ENCODE peak calls at places on chromosomes 12 and 14, in five cellular contexts. Y, B, R, S and D are unnamed samples.

GRCh38 chr12:66107451-66107915 is 23.1 kb downstream of the LLPH start:
- DNase-seq in B (peak; percentile 93), S (peak; percentile 70), R (peak; percentile 93), Y (peak; percentile 56), D (peak; percentile 75)

GRCh38 chr12:83471341-83471740 is 784.6 kb downstream of the TMTC2 start:
- DNase-seq in Y (no peak), S (no peak), B (no peak), R (no peak), D (no peak)

GRCh38 chr12:132766380-132767085 is 4.9 kb upstream of the ANKLE2 start:
- DNase-seq in Y (no peak), R (no peak), S (no peak), B (no peak), D (no peak)

GRCh38 chr14:52272375-52272774 is 4.9 kb downstream of the PTGDR start:
- DNase-seq in B (peak; percentile 29), S (peak; percentile 50), Y (no peak), R (no peak), D (no peak)

GRCh38 chr12:11963841-11964471 is 106.8 kb upstream of the BCL2L14 start:
- DNase-seq in Y (no peak), B (no peak), S (no peak), R (no peak), D (no peak)

GRCh38 chr12:18422849-18423248 is 161.5 kb downstream of the PIK3C2G start:
- DNase-seq in Y (no peak), S (no peak), R (no peak), B (no peak), D (no peak)

GRCh38 chr12:112275211-112275610 is 107.0 kb downstream of the HECTD4 start:
- DNase-seq in S (no peak), R (no peak), Y (no peak), B (no peak), D (no peak)

GRCh38 chr14:49988080-49988990 is 95.5 kb downstream of the ARF6 start:
- DNase-seq in Y (no peak), B (no peak), R (no peak), S (no peak), D (no peak)

GRCh38 chr12:63351370-63351769 is 200.4 kb upstream of the AVPR1A start:
- DNase-seq in R (no peak), Y (no peak), B (no peak), S (no peak), D (no peak)

GRCh38 chr14:65336191-65336591 is 76.3 kb upstream of the FUT8 start:
- DNase-seq in B (no peak), R (no peak), S (no peak), Y (no peak), D (no peak)

GRCh38 chr14:85038526-85038925 is 491.4 kb upstream of the FLRT2 start:
- DNase-seq in Y (no peak), S (no peak), B (no peak), R (no peak), D (no peak)

GRCh38 chr12:69733638-69734037 is 5.0 kb upstream of the RAB3IP start:
- DNase-seq in Y (no peak), S (no peak), B (no peak), R (no peak), D (no peak)

DNA sequence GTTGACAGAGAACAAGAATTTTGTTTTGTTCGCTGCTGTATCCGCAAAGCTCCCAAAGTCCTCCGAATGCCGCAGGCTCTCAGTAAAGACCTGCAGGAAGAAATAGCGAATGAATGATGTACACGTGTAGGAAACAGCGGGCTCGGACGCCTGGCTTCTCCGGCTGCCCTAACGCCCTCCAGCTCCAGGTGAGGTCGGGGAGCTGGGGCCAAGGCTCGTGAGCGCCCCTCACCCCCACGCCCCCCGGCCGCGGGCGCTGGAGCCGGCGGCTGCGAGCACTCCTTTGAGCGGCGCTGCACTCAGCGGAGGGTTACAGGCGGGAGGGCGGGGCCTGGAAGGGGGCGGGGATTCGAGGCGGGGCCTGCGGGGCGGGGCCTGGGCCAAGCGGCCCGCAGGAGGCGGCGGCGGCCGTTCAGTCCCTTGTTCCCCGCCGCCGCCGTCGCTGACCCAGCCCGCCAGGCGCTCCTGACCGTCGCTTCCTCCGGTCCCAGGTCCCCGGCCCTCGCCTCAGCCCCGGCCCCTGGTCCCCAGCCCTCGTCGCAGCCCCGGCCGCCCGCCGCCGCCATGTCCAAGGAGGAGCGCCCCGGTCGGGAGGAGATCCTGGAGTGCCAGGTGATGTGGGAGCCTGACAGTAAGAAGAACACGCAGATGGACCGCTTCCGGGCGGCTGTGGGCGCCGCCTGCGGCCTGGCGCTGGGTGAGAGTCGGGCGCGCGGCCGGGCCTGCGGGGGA is at the start of gene AACS:
- DNase-seq in B (peak; percentile 45), R (peak; percentile 49), S (peak; percentile 87), Y (no peak), D (peak; percentile 97)
- TF ChIP-seq POLR2A in B (peak; percentile 0), R (peak; percentile 82), S (peak; percentile 62), Y (peak; percentile 90), D (peak; percentile 58)

GRCh38 chr14:30445852-30446251 is 113.1 kb upstream of the G2E3 start:
- DNase-seq in Y (no peak), R (no peak), B (no peak), S (no peak), D (no peak)
- TF ChIP-seq SRF in Y (no peak), R (no peak), B (no peak), S (no peak), D (no peak)

GRCh38 chr12:106957617-106958016 is 1.9 kb downstream of the TMEM263 start:
- DNase-seq in B (no peak), Y (no peak), R (no peak), S (no peak), D (no peak)

GRCh38 chr12:106954462-106955376 is 988 bp upstream of the TMEM263 start:
- DNase-seq in R (no peak), S (peak; percentile 52), Y (no peak), B (no peak), D (peak; percentile 46)

GRCh38 chr12:106953352-106954260 is 2.1 kb upstream of the TMEM263 start:
- DNase-seq in B (no peak), Y (no peak), S (no peak), R (no peak), D (no peak)

GRCh38 chr12:106955377-106956047 is at the start of gene TMEM263:
- DNase-seq in S (peak; percentile 93), R (peak; percentile 91), Y (peak; percentile 83), B (peak; percentile 45), D (peak; percentile 96)

GRCh38 chr12:106956048-106956935 is 585 bp downstream of the TMEM263 start:
- DNase-seq in B (peak; percentile 73), Y (peak; percentile 15), S (peak; percentile 84), R (peak; percentile 87), D (peak; percentile 67)
- TF ChIP-seq POLR2A in B (no peak), Y (peak; percentile 42), S (no peak), R (peak; percentile 85), D (peak; percentile 50)

GRCh38 chr12:53380104-53380796 is at the start of gene SP1:
- DNase-seq in S (peak; percentile 98), B (peak; percentile 82), Y (peak; percentile 62), R (peak; percentile 76), D (peak; percentile 92)

GRCh38 chr12:53379389-53380103 is 430 bp upstream of the SP1 start:
- DNase-seq in Y (peak; percentile 100), B (peak; percentile 100), R (peak; percentile 100), S (peak; percentile 86), D (peak; percentile 100)

GRCh38 chr12:53383258-53383657 is 3.3 kb downstream of the SP1 start:
- DNase-seq in Y (no peak), B (no peak), S (no peak), R (no peak), D (no peak)

GRCh38 chr12:53380797-53381738 is 1.1 kb downstream of the SP1 start:
- DNase-seq in Y (no peak), R (no peak), B (no peak), S (peak; percentile 48), D (no peak)

GRCh38 chr12:53381739-53382630 is 2.0 kb downstream of the SP1 start:
- DNase-seq in Y (peak; percentile 63), B (no peak), R (peak; percentile 56), S (peak; percentile 56), D (peak; percentile 77)
- TF ChIP-seq SRF in Y (no peak), B (no peak), R (no peak), S (no peak), D (no peak)

DNA sequence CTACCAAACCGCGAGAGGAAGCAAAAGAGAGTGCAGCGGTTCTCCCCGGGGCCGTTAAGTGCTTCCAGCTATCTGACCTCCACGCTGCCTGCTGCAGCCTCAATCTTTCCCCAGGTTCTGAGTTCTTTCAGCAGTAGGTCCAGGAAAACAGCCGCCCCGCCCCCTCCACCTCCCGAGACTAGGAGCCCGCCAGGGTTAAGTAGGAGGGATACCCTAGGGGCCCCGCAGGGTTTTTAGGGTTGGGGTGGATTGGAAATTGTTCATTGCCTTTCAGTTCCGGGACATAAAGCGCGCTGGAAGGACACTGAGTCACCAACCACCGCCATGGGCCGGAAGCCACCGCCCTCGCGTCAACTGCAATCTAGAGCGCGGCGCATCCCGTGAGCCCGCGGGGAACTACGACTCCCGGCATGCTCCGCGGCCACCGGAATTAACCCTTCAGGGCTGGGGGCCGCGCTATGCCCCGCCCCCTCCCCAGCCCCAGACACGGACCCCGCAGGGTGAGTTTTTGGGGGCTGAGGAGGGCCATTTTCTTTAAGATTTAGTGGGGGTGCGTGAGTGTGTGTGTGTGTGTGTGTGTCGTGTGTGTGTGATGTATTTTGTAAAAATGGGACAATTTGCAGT is at the start of gene MYL6B:
- DNase-seq in Y (peak; percentile 66), R (peak; percentile 83), B (peak; percentile 81), S (peak; percentile 91), D (peak; percentile 97)
- TF ChIP-seq POLR2A in Y (peak; percentile 93), R (peak; percentile 81), B (no peak), S (peak; percentile 59), D (peak; percentile 89)

DNA sequence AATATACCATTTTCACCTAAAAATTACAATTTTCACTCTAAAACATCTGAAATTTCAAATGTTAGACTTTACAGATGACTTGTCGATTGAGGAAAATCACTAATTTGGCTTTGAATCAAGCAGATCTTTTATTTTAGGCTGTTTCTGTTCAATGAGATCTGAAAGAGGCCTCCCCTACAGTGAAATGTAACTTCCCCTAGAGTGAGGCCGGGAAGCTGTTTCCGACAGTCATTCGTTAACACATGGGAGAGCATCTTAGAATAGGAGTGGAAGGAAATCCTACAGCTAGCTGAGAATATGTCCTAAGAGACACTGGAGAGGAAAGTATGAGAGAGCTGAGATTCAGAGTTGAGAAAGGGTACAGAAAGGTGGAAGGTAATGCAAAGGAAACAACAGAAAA is 5.7 kb upstream of the C14orf93 start:
- DNase-seq in Y (no peak), S (no peak), R (no peak), B (no peak), D (no peak)
- TF ChIP-seq SRF in Y (no peak), S (no peak), R (no peak), B (no peak), D (no peak)

DNA sequence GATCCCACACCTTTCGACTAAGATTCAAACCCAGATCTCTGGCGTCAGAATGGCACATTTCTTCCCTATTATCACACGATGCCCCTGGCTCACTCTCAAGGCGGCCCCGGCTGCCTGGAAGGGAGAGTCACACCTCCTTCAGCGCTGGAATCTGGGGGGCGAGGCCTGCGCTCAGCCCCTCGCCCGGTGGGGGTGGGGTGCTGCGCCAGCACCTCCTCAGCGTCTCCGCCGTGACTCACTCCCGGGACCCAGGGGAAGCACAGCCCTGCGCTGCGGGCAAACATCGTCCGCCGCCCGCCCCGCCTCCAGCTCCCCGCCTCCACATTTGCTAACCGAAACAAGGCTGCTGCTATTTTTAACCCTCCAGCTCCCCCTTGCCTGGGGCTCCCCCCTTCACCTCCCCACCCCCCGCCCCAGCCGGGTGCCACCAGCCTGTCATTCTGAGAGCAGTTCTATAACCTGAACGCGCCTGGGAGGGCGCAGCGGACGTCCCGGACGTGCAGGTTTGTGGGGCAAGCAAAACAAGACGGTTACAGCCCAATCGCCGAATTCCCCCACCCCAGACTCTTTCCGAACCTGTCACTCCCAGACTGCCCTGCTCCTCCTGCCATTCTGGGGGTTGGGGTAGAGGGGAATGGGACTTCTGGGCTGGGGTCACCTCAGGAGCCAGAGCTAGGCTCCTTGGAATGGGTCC is 6.8 kb downstream of the HDAC7 start:
- DNase-seq in Y (peak; percentile 73), S (peak; percentile 83), B (no peak), R (peak; percentile 36), D (peak; percentile 86)
- TF ChIP-seq POLR2A in Y (peak; percentile 88), S (no peak), B (no peak), R (no peak), D (peak; percentile 10)